ENCODE peak calls at places on chromosomes 11 and 22, in six cellular contexts. F is iPS DF 6.9; E is adrenal gland; R is fibroblast of villous mesenchyme; C is stimulated activated naive CD8-positive, alpha-beta T cell treated with anti-CD3 and anti-CD28 coated beads, Interleukin-15, Interleukin-2, amounts not matched to agents 100 U/mL and 50 U/mL, for 24 hours; B is nucleus accumbens. I is an unnamed sample.
A peak's percentile ranks its signal among the peaks of the same experiment; 100 is the strongest.

GRCh38 chr22:47836957-47837356 is 1074.5 kb downstream of the TBC1D22A start:
- DNase-seq in F (no peak), E (no peak), R (peak; percentile 78), C (no peak), B (no peak), I (peak; percentile 85)

GRCh38 chr11:116517584-116517983 is 255.2 kb downstream of the BUD13 start:
- DNase-seq in F (no peak), E (no peak), R (no peak), C (no peak), B (no peak), I (no peak)

GRCh38 chr22:44537016-44537936 is 39.2 kb upstream of the RTL6 start:
- DNase-seq in F (no peak), E (no peak), R (no peak), C (no peak), B (no peak), I (no peak)

GRCh38 chr22:17648564-17648963 is 10.0 kb downstream of the BCL2L13 start:
- DNase-seq in F (no peak), E (no peak), R (no peak), C (no peak), B (no peak), I (no peak)

GRCh38 chr22:37345863-37346514 is 63.7 kb downstream of the CYTH4 start:
- DNase-seq in F (no peak), E (no peak), R (peak; percentile 97), C (no peak), B (no peak), I (peak; percentile 78)

GRCh38 chr22:35230839-35231584 is 26.3 kb upstream of the HMGXB4 start:
- DNase-seq in F (no peak), E (no peak), R (no peak), C (peak; percentile 6), B (no peak), I (peak; percentile 18)

GRCh38 chr22:37045958-37046357 is 5.6 kb upstream of the KCTD17 start:
- DNase-seq in F (no peak), E (no peak), R (peak; percentile 39), C (no peak), B (no peak), I (peak; percentile 15)

GRCh38 chr11:119315139-119316016 is 1.6 kb downstream of the MCAM start:
- DNase-seq in F (no peak), E (peak; percentile 34), R (no peak), C (peak; percentile 59), B (peak; percentile 78), I (no peak)

GRCh38 chr11:95917188-95918036 is 6.5 kb downstream of the MTMR2 start:
- DNase-seq in F (no peak), E (no peak), R (no peak), C (no peak), B (no peak), I (no peak)

GRCh38 chr11:75740681-75741080 is 23.0 kb downstream of the MOGAT2 start:
- DNase-seq in F (no peak), E (no peak), R (no peak), C (no peak), B (no peak), I (no peak)

GRCh38 chr11:124978316-124978715 is 24.3 kb downstream of the CCDC15 start:
- DNase-seq in F (no peak), E (no peak), R (no peak), C (no peak), B (no peak), I (no peak)

GRCh38 chr22:36977401-36977861 is 41.8 kb downstream of the TST start:
- DNase-seq in F (no peak), E (peak; percentile 56), R (peak; percentile 15), C (peak; percentile 90), B (no peak), I (peak; percentile 34)

GRCh38 chr11:119795231-119795630 is 66.2 kb upstream of the NECTIN1 start:
- DNase-seq in F (no peak), E (no peak), R (peak; percentile 23), C (no peak), B (peak; percentile 11), I (peak; percentile 72)

I was measured in A172.